ENCODE peak calls at places on chromosome 21, in nine cellular contexts. M, T, C, L, E, I, Y, O and U are unnamed samples.

GRCh38 chr21:37811711-37812110 is 104.5 kb downstream of the KCNJ6 start:
- DNase-seq in M (no peak), T (no peak), C (no peak), L (peak), E (no peak), I (no peak), Y (no peak), O (no peak), U (no peak)

GRCh38 chr21:16438761-16439160 is 709.0 kb downstream of the USP25 start:
- DNase-seq in M (no peak), T (no peak), C (no peak), L (no peak), E (no peak), I (no peak), Y (no peak), O (no peak), U (no peak)

GRCh38 chr21:32819702-32820101 is 48.1 kb upstream of the PAXBP1 start:
- DNase-seq in M (no peak), T (no peak), C (no peak), L (peak), E (no peak), I (no peak), Y (no peak), O (no peak), U (no peak)

GRCh38 chr21:35438643-35439404 is 389.7 kb upstream of the RUNX1 start:
- DNase-seq in M (no peak), T (no peak), C (no peak), L (peak), E (peak), I (no peak), Y (peak), O (no peak), U (no peak)

GRCh38 chr21:44940116-44940631 is 345 bp downstream of the SLX9 start:
- DNase-seq in M (no peak), T (no peak), C (no peak), L (no peak), E (peak), I (no peak), Y (no peak), O (no peak), U (no peak)

GRCh38 chr21:41926068-41926806 is 27.6 kb downstream of the C2CD2 start:
- DNase-seq in M (no peak), T (no peak), C (no peak), L (peak), E (peak), I (no peak), Y (peak), O (no peak), U (no peak)

GRCh38 chr21:41878831-41879189 is 334 bp downstream of the PRDM15 start:
- DNase-seq in M (peak), T (peak), C (peak), L (peak), E (peak), I (peak), Y (peak), O (peak), U (no peak)

GRCh38 chr21:43023175-43023574 is 48.8 kb downstream of the PKNOX1 start:
- DNase-seq in M (no peak), T (no peak), C (no peak), L (no peak), E (no peak), I (no peak), Y (no peak), O (no peak), U (no peak)

GRCh38 chr21:26194326-26194725 is 23.8 kb upstream of the APP start:
- DNase-seq in M (no peak), T (no peak), C (no peak), L (no peak), E (no peak), I (no peak), Y (no peak), O (no peak), U (no peak)

GRCh38 chr21:44986471-44987291 is 46.9 kb downstream of the SLX9 start:
- DNase-seq in M (no peak), T (no peak), C (no peak), L (no peak), E (no peak), I (no peak), Y (no peak), O (no peak), U (no peak)